ENCODE peak calls at places on chromosomes 6 and 20, in six cellular contexts. G is psoas muscle, K is GM23338, X is GM12865, M is lung, V is heart right ventricle. T is an unnamed sample.

GRCh38 chr20:991850-992249 is 10.3 kb downstream of the RSPO4 start:
- DNase-seq in G (peak), K (peak), X (peak), M (no peak), V (no peak), T (no peak)

GRCh38 chr6:151377095-151377494 is 14.3 kb downstream of the ZBTB2 start:
- DNase-seq in G (no peak), K (no peak), X (no peak), M (no peak), V (no peak), T (no peak)

GRCh38 chr6:163789199-163789810 is 374.8 kb downstream of the QKI start:
- DNase-seq in G (no peak), K (no peak), X (no peak), M (no peak), V (no peak), T (no peak)

GRCh38 chr6:95431637-95432228 is 145.6 kb upstream of the MANEA start:
- DNase-seq in G (no peak), K (peak), X (peak), M (no peak), V (no peak), T (peak)

GRCh38 chr6:9250852-9251251 is 815.5 kb upstream of the SLC35B3 start:
- DNase-seq in G (no peak), K (peak), X (peak), M (no peak), V (no peak), T (peak)

GRCh38 chr20:57898332-57898731 is 188.5 kb upstream of the PMEPA1 start:
- DNase-seq in G (no peak), K (no peak), X (no peak), M (no peak), V (no peak), T (no peak)

GRCh38 chr6:3612341-3613041 is 139.0 kb downstream of the PXDC1 start:
- DNase-seq in G (no peak), K (no peak), X (no peak), M (no peak), V (no peak), T (no peak)

GRCh38 chr6:116447496-116448011 is 13.6 kb upstream of the CALHM6 start:
- DNase-seq in G (no peak), K (no peak), X (no peak), M (no peak), V (no peak), T (peak)

GRCh38 chr20:62985089-62985778 is 21.5 kb downstream of the BHLHE23 start:
- DNase-seq in G (no peak), K (no peak), X (no peak), M (no peak), V (peak), T (no peak)

GRCh38 chr6:116271309-116271708 is 8.4 kb downstream of the TSPYL1 start:
- DNase-seq in G (no peak), K (peak), X (no peak), M (no peak), V (no peak), T (no peak)

GRCh38 chr6:17574871-17575560 is 25.1 kb upstream of the FAM8A1 start:
- DNase-seq in G (no peak), K (no peak), X (no peak), M (no peak), V (no peak), T (no peak)

GRCh38 chr20:11063459-11063858 is 389.7 kb upstream of the JAG1 start:
- DNase-seq in G (no peak), K (no peak), X (no peak), M (no peak), V (no peak), T (no peak)

GRCh38 chr20:62776692-62777527 is 19.4 kb upstream of the MRGBP start:
- DNase-seq in G (no peak), K (peak), X (peak), M (no peak), V (no peak), T (no peak)

GRCh38 chr6:117270121-117270959 is 5.0 kb downstream of the VGLL2 start:
- DNase-seq in G (peak), K (peak), X (no peak), M (no peak), V (peak), T (no peak)

GRCh38 chr6:169798764-169799473 is 47.5 kb downstream of the ERMARD start:
- DNase-seq in G (no peak), K (no peak), X (no peak), M (no peak), V (no peak), T (no peak)

GRCh38 chr6:38827024-38827423 is 111.9 kb downstream of the DNAH8 start:
- DNase-seq in G (no peak), K (no peak), X (no peak), M (no peak), V (no peak), T (no peak)

GRCh38 chr6:4299476-4299875 is 164.1 kb upstream of the ECI2 start:
- DNase-seq in G (no peak), K (no peak), X (no peak), M (no peak), V (no peak), T (no peak)

GRCh38 chr6:14721103-14721758 is 524.6 kb upstream of the JARID2 start:
- DNase-seq in G (no peak), K (no peak), X (no peak), M (peak), V (no peak), T (no peak)

GRCh38 chr6:109472132-109472995 is 10.7 kb downstream of the ZBTB24 start:
- DNase-seq in G (no peak), K (no peak), X (peak), M (no peak), V (no peak), T (no peak)

GRCh38 chr20:22453244-22454080 is 130.9 kb downstream of the FOXA2 start:
- DNase-seq in G (no peak), K (peak), X (no peak), M (no peak), V (no peak), T (no peak)

GRCh38 chr20:50085481-50086365 is 27.2 kb downstream of the UBE2V1 start:
- DNase-seq in G (no peak), K (peak), X (peak), M (peak), V (no peak), T (no peak)

GRCh38 chr6:7726416-7727149 is 684 bp downstream of the BMP6 start:
- DNase-seq in G (no peak), K (peak), X (peak), M (no peak), V (peak), T (no peak)

GRCh38 chr20:33992145-33992922 is 1.4 kb upstream of the RALY start:
- DNase-seq in G (no peak), K (peak), X (no peak), M (no peak), V (no peak), T (peak)

GRCh38 chr6:28742668-28743270 is 181.0 kb downstream of the TRIM27 start:
- DNase-seq in G (no peak), K (peak), X (peak), M (no peak), V (no peak), T (no peak)

GRCh38 chr6:118542184-118542952 is 5.7 kb upstream of the PLN start:
- DNase-seq in G (no peak), K (no peak), X (no peak), M (no peak), V (no peak), T (no peak)

GRCh38 chr6:125867483-125867935 is 76.7 kb downstream of the NCOA7 start:
- DNase-seq in G (no peak), K (peak), X (no peak), M (peak), V (no peak), T (peak)

GRCh38 chr20:58514321-58515239 is 619 bp downstream of the APCDD1L start:
- DNase-seq in G (no peak), K (peak), X (no peak), M (no peak), V (no peak), T (no peak)

GRCh38 chr6:163599136-163599535 is 184.6 kb downstream of the QKI start:
- DNase-seq in G (no peak), K (no peak), X (no peak), M (no peak), V (no peak), T (no peak)

GRCh38 chr20:31857861-31858835 is 12.2 kb downstream of the DUSP15 start:
- DNase-seq in G (peak), K (no peak), X (peak), M (no peak), V (no peak), T (no peak)

GRCh38 chr6:33375143-33375649 is 16.4 kb upstream of the KIFC1 start:
- DNase-seq in G (peak), K (no peak), X (no peak), M (peak), V (peak), T (peak)

GRCh38 chr6:157853902-157854481 is 30.9 kb downstream of the SNX9 start:
- DNase-seq in G (no peak), K (no peak), X (no peak), M (no peak), V (no peak), T (no peak)

GRCh38 chr6:31074406-31074805 is 38.0 kb downstream of the C6orf15 start:
- DNase-seq in G (no peak), K (no peak), X (no peak), M (no peak), V (no peak), T (no peak)

GRCh38 chr6:31068738-31069340 is 43.5 kb downstream of the C6orf15 start:
- DNase-seq in G (peak), K (peak), X (peak), M (peak), V (peak), T (peak)

GRCh38 chr6:31075528-31075927 is 36.8 kb downstream of the C6orf15 start:
- DNase-seq in G (no peak), K (no peak), X (no peak), M (no peak), V (no peak), T (no peak)

GRCh38 chr6:31067881-31068737 is 44.3 kb downstream of the C6orf15 start:
- DNase-seq in G (no peak), K (no peak), X (no peak), M (no peak), V (no peak), T (no peak)

GRCh38 chr6:31070711-31071197 is 41.6 kb downstream of the C6orf15 start:
- DNase-seq in G (no peak), K (peak), X (peak), M (no peak), V (no peak), T (peak)
- TF ChIP-seq CTCF in G (peak), K (peak), X (peak), M (no peak), V (peak), T (peak)

GRCh38 chr6:68059261-68059660 is 575.8 kb upstream of the ADGRB3 start:
- DNase-seq in G (no peak), K (no peak), X (no peak), M (no peak), V (no peak), T (no peak)
- H3K4me3 ChIP-seq in G (no peak), K (no peak), X (no peak), M (no peak), V (no peak), T (no peak)

GRCh38 chr6:12603711-12604049 is 112.9 kb upstream of the PHACTR1 start:
- DNase-seq in G (no peak), K (no peak), X (no peak), M (no peak), V (no peak), T (no peak)
- TF ChIP-seq CTCF in G (no peak), K (no peak), X (no peak), M (no peak), V (no peak), T (no peak)

GRCh38 chr6:26323525-26324294 is 41.3 kb upstream of the BTN3A2 start:
- DNase-seq in G (no peak), K (no peak), X (peak), M (no peak), V (no peak), T (no peak)
- H3K4me3 ChIP-seq in G (no peak), K (no peak), X (no peak), M (no peak), V (no peak), T (no peak)

DNA sequence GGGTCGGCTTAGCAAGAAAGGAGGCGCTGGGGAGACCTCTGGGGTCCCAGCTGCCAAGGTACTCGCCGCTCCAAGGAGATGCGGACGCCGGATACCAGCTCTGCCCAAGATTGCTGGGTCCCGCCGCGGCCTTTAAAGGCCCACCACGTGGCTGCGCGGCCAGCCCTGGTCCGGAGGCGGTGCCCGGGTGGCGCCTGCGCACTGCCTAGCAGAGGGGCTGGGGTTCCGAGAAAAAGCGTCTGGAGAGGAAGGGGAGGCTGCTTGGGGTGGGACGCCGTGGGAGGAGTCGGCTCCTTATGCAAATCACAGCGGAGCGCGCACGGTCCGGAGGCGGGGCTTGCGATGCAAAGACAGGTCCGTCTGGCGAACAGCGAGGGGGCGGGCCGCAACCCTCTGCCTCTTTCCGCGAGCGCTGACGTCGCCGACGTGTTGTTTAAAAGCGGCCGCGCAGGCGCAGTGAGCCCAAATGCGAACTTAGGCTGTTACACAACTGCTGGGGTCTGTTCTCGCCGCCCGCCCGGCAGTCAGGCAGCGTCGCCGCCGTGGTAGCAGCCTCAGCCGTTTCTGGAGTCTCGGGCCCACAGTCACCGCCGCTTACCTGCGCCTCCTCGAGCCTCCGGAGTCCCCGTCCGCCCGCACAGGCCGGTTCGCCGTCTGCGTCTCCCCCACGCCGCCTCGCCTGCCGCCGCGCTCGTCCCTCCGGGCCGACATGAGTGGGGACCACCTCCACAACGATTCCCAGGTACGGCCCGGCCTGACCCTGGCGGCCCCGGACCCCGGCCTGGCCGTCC is at the start of gene TOP1:
- DNase-seq in G (peak), K (peak), X (peak), M (peak), V (peak), T (peak)
- TF ChIP-seq CTCF in G (no peak), K (no peak), X (no peak), M (no peak), V (peak), T (no peak)

GRCh38 chr20:48486065-48486464 is 341.7 kb downstream of the PREX1 start:
- DNase-seq in G (no peak), K (no peak), X (no peak), M (no peak), V (no peak), T (no peak)

GRCh38 chr20:48489656-48490055 is 338.1 kb downstream of the PREX1 start:
- DNase-seq in G (no peak), K (no peak), X (no peak), M (no peak), V (no peak), T (no peak)

GRCh38 chr20:48490976-48491657 is 336.7 kb downstream of the PREX1 start:
- DNase-seq in G (no peak), K (no peak), X (no peak), M (no peak), V (no peak), T (no peak)

GRCh38 chr20:48492188-48493070 is 335.4 kb downstream of the PREX1 start:
- DNase-seq in G (no peak), K (no peak), X (no peak), M (no peak), V (no peak), T (no peak)

GRCh38 chr20:48489046-48489463 is 338.7 kb downstream of the PREX1 start:
- DNase-seq in G (no peak), K (no peak), X (peak), M (no peak), V (no peak), T (no peak)
- H3K4me3 ChIP-seq in G (no peak), K (no peak), X (no peak), M (no peak), V (no peak), T (no peak)

GRCh38 chr20:25310921-25311728 is 63.2 kb downstream of the PYGB start:
- DNase-seq in G (no peak), K (no peak), X (no peak), M (no peak), V (no peak), T (no peak)
- TF ChIP-seq CTCF in G (no peak), K (no peak), X (no peak), M (no peak), V (no peak), T (no peak)

GRCh38 chr6:6519028-6519427 is 69.5 kb upstream of the LY86 start:
- DNase-seq in G (no peak), K (no peak), X (no peak), M (no peak), V (no peak), T (no peak)

GRCh38 chr6:6517059-6517458 is 71.5 kb upstream of the LY86 start:
- DNase-seq in G (no peak), K (no peak), X (no peak), M (no peak), V (no peak), T (no peak)

GRCh38 chr6:6515691-6516607 is 72.6 kb upstream of the LY86 start:
- DNase-seq in G (no peak), K (no peak), X (peak), M (no peak), V (no peak), T (no peak)

GRCh38 chr6:6518627-6519026 is 69.9 kb upstream of the LY86 start:
- DNase-seq in G (no peak), K (no peak), X (no peak), M (no peak), V (no peak), T (no peak)

GRCh38 chr6:6516643-6517042 is 71.9 kb upstream of the LY86 start:
- DNase-seq in G (peak), K (no peak), X (peak), M (no peak), V (no peak), T (no peak)
- H3K4me3 ChIP-seq in G (no peak), K (no peak), X (no peak), M (no peak), V (no peak), T (no peak)

T was measured in epithelial cell of proximal tubule.